ENCODE peak calls at places on chromosomes 4 and X, in ten cellular contexts. One of them, this sample, is unnamed.

GRCh38 chrX:109797311-109797975 is 64.4 kb upstream of the ACSL4 start:
- DNase-seq in tibial artery: no peak
- DNase-seq in activated effector memory CD4-positive, alpha-beta T cell treated with Interleukin-2 at 50 U/mL for 16 hours: no peak
- DNase-seq in lower leg skin: no peak
- DNase-seq in T-cell: no peak
- DNase-seq in hypothalamus: no peak
- DNase-seq in CD4-positive, alpha-beta T cell: no peak
- DNase-seq in NCI-H345: no peak
- DNase-seq in endodermal cell: no peak
- DNase-seq in fibroblast of the conjunctiva: no peak
- DNase-seq in this sample: no peak

GRCh38 chr4:109434007-109434792 is 585 bp downstream of the SEC24B start:
- DNase-seq in tibial artery: peak; percentile 26
- DNase-seq in lower leg skin: peak; percentile 88
- DNase-seq in CD4-positive, alpha-beta T cell: peak; percentile 16
- DNase-seq in activated effector memory CD4-positive, alpha-beta T cell treated with Interleukin-2 at 50 U/mL for 16 hours: peak; percentile 8
- DNase-seq in hypothalamus: peak; percentile 53
- DNase-seq in fibroblast of the conjunctiva: no peak
- DNase-seq in endodermal cell: peak; percentile 69
- DNase-seq in T-cell: peak; percentile 4
- DNase-seq in NCI-H345: no peak
- DNase-seq in this sample: peak; percentile 55

GRCh38 chrX:104659037-104659744 is 93.2 kb downstream of the IL1RAPL2 start:
- DNase-seq in T-cell: no peak
- DNase-seq in activated effector memory CD4-positive, alpha-beta T cell treated with Interleukin-2 at 50 U/mL for 16 hours: no peak
- DNase-seq in lower leg skin: no peak
- DNase-seq in CD4-positive, alpha-beta T cell: no peak
- DNase-seq in NCI-H345: no peak
- DNase-seq in fibroblast of the conjunctiva: no peak
- DNase-seq in hypothalamus: no peak
- DNase-seq in endodermal cell: no peak
- DNase-seq in tibial artery: no peak
- DNase-seq in this sample: no peak

GRCh38 chrX:123222920-123223319 is 38.8 kb downstream of the GRIA3 start:
- DNase-seq in activated effector memory CD4-positive, alpha-beta T cell treated with Interleukin-2 at 50 U/mL for 16 hours: no peak
- DNase-seq in CD4-positive, alpha-beta T cell: no peak
- DNase-seq in tibial artery: no peak
- DNase-seq in endodermal cell: no peak
- DNase-seq in NCI-H345: no peak
- DNase-seq in lower leg skin: no peak
- DNase-seq in fibroblast of the conjunctiva: no peak
- DNase-seq in hypothalamus: no peak
- DNase-seq in T-cell: no peak
- DNase-seq in this sample: no peak

GRCh38 chrX:106246511-106246910 is 78.4 kb downstream of the PWWP3B start:
- DNase-seq in CD4-positive, alpha-beta T cell: no peak
- DNase-seq in hypothalamus: no peak
- DNase-seq in endodermal cell: no peak
- DNase-seq in T-cell: no peak
- DNase-seq in activated effector memory CD4-positive, alpha-beta T cell treated with Interleukin-2 at 50 U/mL for 16 hours: no peak
- DNase-seq in NCI-H345: no peak
- DNase-seq in fibroblast of the conjunctiva: no peak
- DNase-seq in lower leg skin: no peak
- DNase-seq in tibial artery: no peak
- DNase-seq in this sample: no peak

GRCh38 chr4:102869569-102870227 is 906 bp downstream of the CISD2 start:
- DNase-seq in fibroblast of the conjunctiva: no peak
- DNase-seq in NCI-H345: no peak
- DNase-seq in T-cell: no peak
- DNase-seq in endodermal cell: no peak
- DNase-seq in CD4-positive, alpha-beta T cell: no peak
- DNase-seq in hypothalamus: peak; percentile 21
- DNase-seq in tibial artery: peak; percentile 21
- DNase-seq in lower leg skin: no peak
- DNase-seq in activated effector memory CD4-positive, alpha-beta T cell treated with Interleukin-2 at 50 U/mL for 16 hours: no peak
- DNase-seq in this sample: no peak

GRCh38 chrX:133444952-133445831 is 29.9 kb upstream of the GPC4 start:
- DNase-seq in T-cell: no peak
- DNase-seq in tibial artery: peak; percentile 21
- DNase-seq in activated effector memory CD4-positive, alpha-beta T cell treated with Interleukin-2 at 50 U/mL for 16 hours: no peak
- DNase-seq in fibroblast of the conjunctiva: no peak
- DNase-seq in lower leg skin: no peak
- DNase-seq in NCI-H345: no peak
- DNase-seq in CD4-positive, alpha-beta T cell: no peak
- DNase-seq in hypothalamus: no peak
- DNase-seq in endodermal cell: peak; percentile 83
- DNase-seq in this sample: peak; percentile 41

GRCh38 chr4:184475096-184475461 is 729 bp upstream of the IRF2 start:
- DNase-seq in activated effector memory CD4-positive, alpha-beta T cell treated with Interleukin-2 at 50 U/mL for 16 hours: no peak
- DNase-seq in tibial artery: peak; percentile 55
- DNase-seq in lower leg skin: peak; percentile 90
- DNase-seq in CD4-positive, alpha-beta T cell: peak; percentile 34
- DNase-seq in NCI-H345: no peak
- DNase-seq in T-cell: peak; percentile 46
- DNase-seq in hypothalamus: peak; percentile 45
- DNase-seq in fibroblast of the conjunctiva: peak; percentile 29
- DNase-seq in endodermal cell: peak; percentile 74
- DNase-seq in this sample: peak; percentile 40

GRCh38 chrX:65587616-65588526 is 53.3 kb upstream of the LAS1L start:
- DNase-seq in lower leg skin: peak; percentile 96
- DNase-seq in fibroblast of the conjunctiva: peak; percentile 63
- DNase-seq in hypothalamus: peak; percentile 27
- DNase-seq in endodermal cell: no peak
- DNase-seq in tibial artery: peak; percentile 81
- DNase-seq in T-cell: no peak
- DNase-seq in activated effector memory CD4-positive, alpha-beta T cell treated with Interleukin-2 at 50 U/mL for 16 hours: no peak
- DNase-seq in NCI-H345: no peak
- DNase-seq in CD4-positive, alpha-beta T cell: no peak
- DNase-seq in this sample: no peak

GRCh38 chrX:10360121-10360520 is 203.3 kb downstream of the CLCN4 start:
- DNase-seq in NCI-H345: no peak
- DNase-seq in T-cell: no peak
- DNase-seq in CD4-positive, alpha-beta T cell: no peak
- DNase-seq in fibroblast of the conjunctiva: no peak
- DNase-seq in endodermal cell: no peak
- DNase-seq in activated effector memory CD4-positive, alpha-beta T cell treated with Interleukin-2 at 50 U/mL for 16 hours: no peak
- DNase-seq in hypothalamus: peak; percentile 0
- DNase-seq in tibial artery: no peak
- DNase-seq in lower leg skin: no peak
- DNase-seq in this sample: no peak

GRCh38 chrX:71622347-71623104 is 4.2 kb upstream of the CXCR3 start:
- DNase-seq in NCI-H345: no peak
- DNase-seq in activated effector memory CD4-positive, alpha-beta T cell treated with Interleukin-2 at 50 U/mL for 16 hours: peak; percentile 66
- DNase-seq in T-cell: peak; percentile 58
- DNase-seq in endodermal cell: peak; percentile 88
- DNase-seq in fibroblast of the conjunctiva: peak; percentile 40
- DNase-seq in lower leg skin: peak; percentile 90
- DNase-seq in hypothalamus: no peak
- DNase-seq in tibial artery: peak; percentile 74
- DNase-seq in CD4-positive, alpha-beta T cell: peak; percentile 49
- DNase-seq in this sample: no peak

GRCh38 chr4:48047421-48047844 is 30.9 kb downstream of the NIPAL1 start:
- DNase-seq in tibial artery: no peak
- DNase-seq in NCI-H345: no peak
- DNase-seq in activated effector memory CD4-positive, alpha-beta T cell treated with Interleukin-2 at 50 U/mL for 16 hours: peak; percentile 36
- DNase-seq in hypothalamus: no peak
- DNase-seq in CD4-positive, alpha-beta T cell: peak; percentile 36
- DNase-seq in T-cell: peak; percentile 11
- DNase-seq in endodermal cell: no peak
- DNase-seq in fibroblast of the conjunctiva: no peak
- DNase-seq in lower leg skin: no peak
- DNase-seq in this sample: no peak

GRCh38 chrX:9656871-9657270 is 108.8 kb downstream of the GPR143 start:
- DNase-seq in NCI-H345: no peak
- DNase-seq in CD4-positive, alpha-beta T cell: no peak
- DNase-seq in fibroblast of the conjunctiva: no peak
- DNase-seq in lower leg skin: no peak
- DNase-seq in hypothalamus: no peak
- DNase-seq in activated effector memory CD4-positive, alpha-beta T cell treated with Interleukin-2 at 50 U/mL for 16 hours: no peak
- DNase-seq in endodermal cell: no peak
- DNase-seq in T-cell: no peak
- DNase-seq in tibial artery: no peak
- DNase-seq in this sample: no peak

GRCh38 chr4:40183615-40184411 is 13.0 kb upstream of the RHOH start:
- DNase-seq in CD4-positive, alpha-beta T cell: no peak
- DNase-seq in lower leg skin: no peak
- DNase-seq in T-cell: no peak
- DNase-seq in activated effector memory CD4-positive, alpha-beta T cell treated with Interleukin-2 at 50 U/mL for 16 hours: no peak
- DNase-seq in fibroblast of the conjunctiva: no peak
- DNase-seq in tibial artery: no peak
- DNase-seq in NCI-H345: no peak
- DNase-seq in endodermal cell: no peak
- DNase-seq in hypothalamus: no peak
- DNase-seq in this sample: no peak

GRCh38 chr4:83219344-83219990 is 65.1 kb downstream of the COQ2 start:
- DNase-seq in tibial artery: peak; percentile 29
- DNase-seq in activated effector memory CD4-positive, alpha-beta T cell treated with Interleukin-2 at 50 U/mL for 16 hours: no peak
- DNase-seq in T-cell: peak; percentile 48
- DNase-seq in hypothalamus: no peak
- DNase-seq in CD4-positive, alpha-beta T cell: no peak
- DNase-seq in lower leg skin: peak; percentile 85
- DNase-seq in endodermal cell: no peak
- DNase-seq in fibroblast of the conjunctiva: no peak
- DNase-seq in NCI-H345: peak; percentile 32
- DNase-seq in this sample: peak; percentile 90

GRCh38 chr4:25100156-25100555 is 60.1 kb downstream of the SEPSECS start:
- DNase-seq in tibial artery: no peak
- DNase-seq in NCI-H345: no peak
- DNase-seq in hypothalamus: no peak
- DNase-seq in CD4-positive, alpha-beta T cell: no peak
- DNase-seq in lower leg skin: peak; percentile 34
- DNase-seq in T-cell: no peak
- DNase-seq in endodermal cell: no peak
- DNase-seq in fibroblast of the conjunctiva: no peak
- DNase-seq in activated effector memory CD4-positive, alpha-beta T cell treated with Interleukin-2 at 50 U/mL for 16 hours: no peak
- DNase-seq in this sample: no peak

GRCh38 chr4:183876268-183876934 is 28.7 kb upstream of the STOX2 start:
- DNase-seq in endodermal cell: no peak
- DNase-seq in lower leg skin: peak; percentile 90
- DNase-seq in T-cell: no peak
- DNase-seq in CD4-positive, alpha-beta T cell: no peak
- DNase-seq in hypothalamus: peak; percentile 17
- DNase-seq in fibroblast of the conjunctiva: peak; percentile 56
- DNase-seq in tibial artery: peak; percentile 51
- DNase-seq in activated effector memory CD4-positive, alpha-beta T cell treated with Interleukin-2 at 50 U/mL for 16 hours: no peak
- DNase-seq in NCI-H345: peak; percentile 90
- DNase-seq in this sample: peak; percentile 21

GRCh38 chr4:7326693-7327340 is 107.9 kb downstream of the PSAPL1 start:
- DNase-seq in NCI-H345: no peak
- DNase-seq in lower leg skin: no peak
- DNase-seq in hypothalamus: no peak
- DNase-seq in fibroblast of the conjunctiva: no peak
- DNase-seq in T-cell: no peak
- DNase-seq in tibial artery: no peak
- DNase-seq in endodermal cell: no peak
- DNase-seq in CD4-positive, alpha-beta T cell: no peak
- DNase-seq in activated effector memory CD4-positive, alpha-beta T cell treated with Interleukin-2 at 50 U/mL for 16 hours: no peak
- DNase-seq in this sample: no peak